ENCODE peak calls at places on chromosomes 11 and 22, in four cellular contexts. D, U, E and R are unnamed samples.

GRCh38 chr22:24185001-24185500 is 3.8 kb downstream of the SUSD2 start:
- DNase-seq in E (no peak), D (no peak), U (peak; percentile 9), R (no peak)

GRCh38 chr11:86046111-86046510 is 22.8 kb downstream of the PICALM start:
- DNase-seq in D (no peak), U (no peak), E (peak; percentile 59), R (no peak)

GRCh38 chr11:34583818-34584217 is 37.1 kb upstream of the EHF start:
- DNase-seq in U (no peak), D (no peak), E (no peak), R (no peak)

GRCh38 chr11:96486890-96487633 is 97.2 kb downstream of the JRKL start:
- DNase-seq in U (no peak), D (no peak), E (no peak), R (no peak)

GRCh38 chr11:84144531-84144930 is 858.4 kb upstream of the CCDC90B start:
- DNase-seq in D (no peak), U (no peak), E (no peak), R (no peak)

GRCh38 chr11:65781152-65781961 is 581 bp upstream of the AP5B1 start:
- DNase-seq in E (no peak), D (peak; percentile 74), U (peak; percentile 52), R (peak; percentile 99)

GRCh38 chr11:118006153-118006534 is 19.9 kb downstream of the IL10RA start:
- DNase-seq in E (no peak), D (no peak), U (no peak), R (no peak)

GRCh38 chr22:37043828-37044538 is 7.6 kb upstream of the KCTD17 start:
- DNase-seq in U (peak; percentile 84), E (peak; percentile 41), D (no peak), R (peak; percentile 57)

GRCh38 chr11:22430286-22430685 is 92.1 kb downstream of the SLC17A6 start:
- DNase-seq in D (no peak), U (no peak), E (no peak), R (no peak)

GRCh38 chr11:131987703-131988102 is 617.3 kb downstream of the NTM start:
- DNase-seq in U (no peak), D (no peak), E (no peak), R (no peak)

GRCh38 chr11:58576792-58577440 is 1.3 kb upstream of the LPXN start:
- DNase-seq in E (peak; percentile 59), U (no peak), D (no peak), R (no peak)

GRCh38 chr22:37273126-37273845 is 9.0 kb upstream of the CYTH4 start:
- DNase-seq in E (peak; percentile 36), U (no peak), D (no peak), R (peak; percentile 10)

GRCh38 chr22:40397436-40397835 is 27.0 kb downstream of the SGSM3 start:
- DNase-seq in D (no peak), U (no peak), E (no peak), R (no peak)